ENCODE peak calls at places on chromosomes 5 and 9, in eight cellular contexts. U is KG1, Z is brain microvascular endothelial cell, T is Daoy, L is NCI-H1694, Q is EL, R is T-cell, X is left ventricle myocardium inferior. N is an unnamed sample.

GRCh38 chr5:174943785-174944184 is 219.4 kb downstream of the MSX2 start:
- DNase-seq in L (no peak), X (no peak), R (no peak), Q (no peak), T (no peak), Z (no peak), U (no peak), N (no peak)

GRCh38 chr5:38925154-38925925 is 79.5 kb downstream of the OSMR start:
- DNase-seq in Q (peak; percentile 82), R (no peak), X (no peak), Z (peak; percentile 78), U (no peak), T (peak; percentile 3), L (no peak), N (no peak)

GRCh38 chr5:10552183-10553143 is 11.4 kb upstream of the ANKRD33B start:
- DNase-seq in Q (peak; percentile 38), T (peak; percentile 73), R (no peak), L (no peak), Z (peak; percentile 41), U (no peak), X (no peak), N (no peak)

GRCh38 chr9:122036988-122037387 is 56.1 kb downstream of the TTLL11 start:
- DNase-seq in Q (peak; percentile 70), U (no peak), R (no peak), Z (no peak), X (no peak), T (peak; percentile 30), L (no peak), N (no peak)

GRCh38 chr5:139482050-139482889 is at the start of gene STING1:
- DNase-seq in Q (peak; percentile 99), Z (peak; percentile 94), L (no peak), X (peak; percentile 80), T (peak; percentile 98), U (peak; percentile 90), R (peak; percentile 61), N (peak; percentile 79)

GRCh38 chr9:134176599-134176968 is 12.2 kb upstream of the RNU6ATAC start:
- DNase-seq in X (no peak), T (no peak), Q (no peak), L (no peak), R (no peak), Z (no peak), U (no peak), N (no peak)

GRCh38 chr5:132458651-132459030 is 31.9 kb downstream of the IRF1 start:
- DNase-seq in T (peak; percentile 77), U (no peak), X (no peak), R (no peak), L (no peak), Q (peak; percentile 68), Z (no peak), N (no peak)

GRCh38 chr5:179371681-179372675 is 26.7 kb upstream of the ADAMTS2 start:
- DNase-seq in Z (no peak), L (peak; percentile 64), Q (no peak), U (no peak), R (no peak), X (no peak), T (peak; percentile 0), N (no peak)

GRCh38 chr9:83800236-83801033 is 17.1 kb downstream of the GKAP1 start:
- DNase-seq in U (no peak), T (no peak), Q (no peak), Z (no peak), X (no peak), L (no peak), R (no peak), N (no peak)

GRCh38 chr5:177474845-177475562 is 1.6 kb upstream of the DBN1 start:
- DNase-seq in Z (peak; percentile 9), L (no peak), Q (no peak), T (no peak), R (no peak), U (no peak), X (no peak), N (no peak)

GRCh38 chr9:2015581-2016410 is 649 bp downstream of the SMARCA2 start:
- DNase-seq in X (peak; percentile 56), L (peak; percentile 16), U (no peak), R (peak; percentile 42), Z (peak; percentile 11), Q (peak; percentile 59), T (peak; percentile 69), N (peak; percentile 55)

GRCh38 chr5:33291216-33292000 is 149.4 kb upstream of the TARS1 start:
- DNase-seq in U (no peak), R (no peak), Q (no peak), L (no peak), T (no peak), X (peak; percentile 28), Z (no peak), N (no peak)

GRCh38 chr5:116566251-116566650 is 8.4 kb downstream of the SEMA6A start:
- DNase-seq in R (no peak), Q (no peak), Z (no peak), U (no peak), T (no peak), X (no peak), L (no peak), N (no peak)

GRCh38 chr5:1801954-1802295 is 718 bp downstream of the NDUFS6 start:
- DNase-seq in Q (peak; percentile 19), T (no peak), Z (no peak), R (no peak), U (no peak), X (no peak), L (no peak), N (no peak)

GRCh38 chr5:178590141-178590923 is at the start of gene COL23A1:
- DNase-seq in U (peak; percentile 34), Q (peak; percentile 21), X (peak; percentile 72), R (peak; percentile 37), T (peak; percentile 83), Z (peak; percentile 46), L (peak; percentile 14), N (peak; percentile 50)

GRCh38 chr9:34379334-34380033 is 2.8 kb upstream of the MYORG start:
- DNase-seq in T (peak; percentile 89), X (peak; percentile 84), Z (peak; percentile 79), L (peak; percentile 86), U (peak; percentile 68), Q (peak; percentile 81), R (peak; percentile 88), N (peak; percentile 84)

GRCh38 chr5:174222891-174223290 is 177.4 kb downstream of the NSG2 start:
- DNase-seq in Q (no peak), U (no peak), T (no peak), Z (no peak), L (no peak), R (no peak), X (no peak), N (no peak)

GRCh38 chr9:113238859-113239231 is 17.5 kb downstream of the SLC31A1 start:
- DNase-seq in Z (no peak), R (no peak), X (no peak), Q (no peak), U (no peak), T (no peak), L (no peak), N (no peak)

GRCh38 chr5:72503888-72504491 is 3.2 kb downstream of the ZNF366 start:
- DNase-seq in T (peak; percentile 82), X (no peak), Q (peak; percentile 74), Z (peak; percentile 20), U (no peak), L (no peak), R (no peak), N (no peak)

GRCh38 chr5:146891511-146891910 is 13.0 kb upstream of the PPP2R2B start:
- DNase-seq in R (no peak), X (no peak), Q (no peak), L (no peak), U (no peak), Z (no peak), T (no peak), N (no peak)

GRCh38 chr5:96114736-96115466 is 153.2 kb upstream of the ELL2 start:
- DNase-seq in X (no peak), L (no peak), R (no peak), Q (peak; percentile 59), Z (peak; percentile 51), U (no peak), T (peak; percentile 24), N (no peak)

GRCh38 chr5:171701138-171701537 is 84.5 kb upstream of the SMIM23 start:
- DNase-seq in R (no peak), T (no peak), Q (no peak), L (no peak), X (no peak), U (no peak), Z (no peak), N (no peak)

GRCh38 chr5:22070151-22070550 is 783.0 kb downstream of the CDH12 start:
- DNase-seq in Q (no peak), T (no peak), L (no peak), U (no peak), X (no peak), R (no peak), Z (no peak), N (no peak)

GRCh38 chr5:180860887-180861822 is at the start of gene ZFP62:
- DNase-seq in T (peak; percentile 96), Z (peak; percentile 81), L (peak; percentile 47), U (peak; percentile 80), X (peak; percentile 91), R (peak; percentile 80), Q (peak; percentile 90), N (peak; percentile 75)

GRCh38 chr5:158910782-158911692 is 188.7 kb downstream of the EBF1 start:
- DNase-seq in T (peak; percentile 31), U (no peak), L (no peak), R (no peak), Q (no peak), X (no peak), Z (peak; percentile 43), N (no peak)

GRCh38 chr5:145661737-145662530 is 173.2 kb downstream of the PRELID2 start:
- DNase-seq in Q (no peak), R (no peak), T (no peak), L (no peak), U (no peak), X (no peak), Z (no peak), N (no peak)

GRCh38 chr9:77022783-77023440 is 3.5 kb downstream of the FOXB2 start:
- DNase-seq in L (no peak), T (no peak), U (no peak), X (no peak), Z (no peak), R (no peak), Q (no peak), N (no peak)